ENCODE peak calls at places on chromosome 9, in ten cellular contexts. One of them, this sample, is unnamed.

GRCh38 chr9:72292184-72292787 is 72.7 kb downstream of the ZFAND5 start:
- DNase-seq in HCT116: no peak
- DNase-seq in A549: peak; percentile 81
- DNase-seq in kidney epithelial cell: no peak
- DNase-seq in tibial artery: no peak
- DNase-seq in GM12865: peak; percentile 46
- DNase-seq in heart left ventricle: no peak
- DNase-seq in H1: no peak
- DNase-seq in left ventricle myocardium inferior: no peak
- DNase-seq in B cell: peak; percentile 25
- DNase-seq in this sample: no peak

GRCh38 chr9:4299006-4299795 is 667 bp downstream of the GLIS3 start:
- DNase-seq in HCT116: no peak
- DNase-seq in A549: peak; percentile 52
- DNase-seq in kidney epithelial cell: no peak
- DNase-seq in tibial artery: peak; percentile 32
- DNase-seq in GM12865: peak; percentile 23
- DNase-seq in heart left ventricle: peak; percentile 64
- DNase-seq in H1: peak; percentile 74
- DNase-seq in left ventricle myocardium inferior: peak; percentile 24
- DNase-seq in B cell: peak; percentile 25
- DNase-seq in this sample: no peak

GRCh38 chr9:128635266-128636023 is 21.2 kb downstream of the DYNC2I2 start:
- DNase-seq in HCT116: peak; percentile 94
- DNase-seq in A549: peak; percentile 98
- DNase-seq in kidney epithelial cell: peak; percentile 87
- DNase-seq in tibial artery: peak; percentile 82
- DNase-seq in GM12865: no peak
- DNase-seq in heart left ventricle: peak; percentile 92
- DNase-seq in H1: peak; percentile 90
- DNase-seq in left ventricle myocardium inferior: peak; percentile 88
- DNase-seq in B cell: no peak
- DNase-seq in this sample: peak; percentile 88

GRCh38 chr9:22116751-22117150 is 107.6 kb upstream of the CDKN2B start:
- DNase-seq in HCT116: no peak
- DNase-seq in A549: no peak
- DNase-seq in kidney epithelial cell: no peak
- DNase-seq in tibial artery: no peak
- DNase-seq in GM12865: no peak
- DNase-seq in heart left ventricle: no peak
- DNase-seq in H1: no peak
- DNase-seq in left ventricle myocardium inferior: no peak
- DNase-seq in B cell: no peak
- DNase-seq in this sample: no peak

GRCh38 chr9:72871685-72872084 is 81.2 kb downstream of the ALDH1A1 start:
- DNase-seq in HCT116: peak; percentile 26
- DNase-seq in A549: peak; percentile 48
- DNase-seq in kidney epithelial cell: no peak
- DNase-seq in tibial artery: no peak
- DNase-seq in GM12865: peak; percentile 7
- DNase-seq in heart left ventricle: no peak
- DNase-seq in H1: no peak
- DNase-seq in left ventricle myocardium inferior: no peak
- DNase-seq in B cell: no peak
- DNase-seq in this sample: no peak

GRCh38 chr9:91211919-91212318 is 149.8 kb downstream of the AUH start:
- DNase-seq in HCT116: no peak
- DNase-seq in A549: no peak
- DNase-seq in kidney epithelial cell: no peak
- DNase-seq in tibial artery: no peak
- DNase-seq in GM12865: no peak
- DNase-seq in heart left ventricle: no peak
- DNase-seq in H1: no peak
- DNase-seq in left ventricle myocardium inferior: no peak
- DNase-seq in B cell: no peak
- DNase-seq in this sample: no peak

GRCh38 chr9:113620377-113621161 is 157.0 kb downstream of the RGS3 start:
- DNase-seq in HCT116: peak; percentile 56
- DNase-seq in A549: peak; percentile 82
- DNase-seq in kidney epithelial cell: peak; percentile 89
- DNase-seq in tibial artery: peak; percentile 67
- DNase-seq in GM12865: no peak
- DNase-seq in heart left ventricle: no peak
- DNase-seq in H1: peak; percentile 50
- DNase-seq in left ventricle myocardium inferior: peak; percentile 62
- DNase-seq in B cell: no peak
- DNase-seq in this sample: peak; percentile 77

GRCh38 chr9:97186493-97186892 is 121.0 kb upstream of the CCDC180 start:
- DNase-seq in HCT116: no peak
- DNase-seq in A549: no peak
- DNase-seq in kidney epithelial cell: no peak
- DNase-seq in tibial artery: no peak
- DNase-seq in GM12865: no peak
- DNase-seq in heart left ventricle: no peak
- DNase-seq in H1: no peak
- DNase-seq in left ventricle myocardium inferior: no peak
- DNase-seq in B cell: no peak
- DNase-seq in this sample: no peak

GRCh38 chr9:133059623-133060022 is 2.2 kb upstream of the CEL start:
- DNase-seq in HCT116: no peak
- DNase-seq in A549: no peak
- DNase-seq in kidney epithelial cell: no peak
- DNase-seq in tibial artery: no peak
- DNase-seq in GM12865: no peak
- DNase-seq in heart left ventricle: no peak
- DNase-seq in H1: no peak
- DNase-seq in left ventricle myocardium inferior: no peak
- DNase-seq in B cell: peak; percentile 33
- DNase-seq in this sample: no peak

GRCh38 chr9:99359336-99359735 is 137.3 kb downstream of the SEC61B start:
- DNase-seq in HCT116: no peak
- DNase-seq in A549: no peak
- DNase-seq in kidney epithelial cell: no peak
- DNase-seq in tibial artery: no peak
- DNase-seq in GM12865: no peak
- DNase-seq in heart left ventricle: no peak
- DNase-seq in H1: no peak
- DNase-seq in left ventricle myocardium inferior: no peak
- DNase-seq in B cell: no peak
- DNase-seq in this sample: no peak

GRCh38 chr9:99431103-99431502 is 209.0 kb downstream of the SEC61B start:
- DNase-seq in HCT116: no peak
- DNase-seq in A549: no peak
- DNase-seq in kidney epithelial cell: no peak
- DNase-seq in tibial artery: no peak
- DNase-seq in GM12865: no peak
- DNase-seq in heart left ventricle: no peak
- DNase-seq in H1: no peak
- DNase-seq in left ventricle myocardium inferior: no peak
- DNase-seq in B cell: no peak
- DNase-seq in this sample: no peak

GRCh38 chr9:126957687-126958053 is 43.1 kb downstream of the RALGPS1 start:
- DNase-seq in HCT116: peak; percentile 18
- DNase-seq in A549: no peak
- DNase-seq in kidney epithelial cell: no peak
- DNase-seq in tibial artery: no peak
- DNase-seq in GM12865: no peak
- DNase-seq in heart left ventricle: no peak
- DNase-seq in H1: peak; percentile 28
- DNase-seq in left ventricle myocardium inferior: no peak
- DNase-seq in B cell: no peak
- DNase-seq in this sample: no peak

GRCh38 chr9:78919701-78920100 is 622.8 kb downstream of the PSAT1 start:
- DNase-seq in HCT116: no peak
- DNase-seq in A549: no peak
- DNase-seq in kidney epithelial cell: no peak
- DNase-seq in tibial artery: no peak
- DNase-seq in GM12865: no peak
- DNase-seq in heart left ventricle: no peak
- DNase-seq in H1: no peak
- DNase-seq in left ventricle myocardium inferior: no peak
- DNase-seq in B cell: no peak
- DNase-seq in this sample: no peak

DNA sequence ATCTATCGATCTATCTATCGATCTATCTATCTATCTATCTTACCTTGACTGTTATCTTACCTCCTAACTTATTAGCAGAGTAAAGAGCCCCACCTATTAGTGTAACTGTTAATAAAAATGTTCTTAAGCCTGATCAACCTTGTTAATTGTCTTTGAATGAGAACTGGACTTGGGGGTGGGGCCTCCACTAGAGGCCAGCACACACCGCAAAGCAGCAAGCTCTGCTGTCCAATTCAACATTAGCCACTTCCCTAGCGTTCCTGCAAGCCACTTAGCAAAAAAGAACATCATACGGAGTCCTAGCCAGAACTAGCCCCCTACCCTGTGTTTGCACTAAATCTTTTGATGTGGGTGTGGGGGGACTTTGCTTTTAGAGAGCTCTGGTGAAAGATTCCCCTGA is 515.8 kb downstream of the KDM4C start:
- DNase-seq in HCT116: no peak
- DNase-seq in A549: peak; percentile 29
- DNase-seq in kidney epithelial cell: no peak
- DNase-seq in tibial artery: no peak
- DNase-seq in GM12865: no peak
- DNase-seq in heart left ventricle: no peak
- DNase-seq in H1: no peak
- DNase-seq in left ventricle myocardium inferior: peak; percentile 23
- DNase-seq in B cell: no peak
- DNase-seq in this sample: no peak
- TF ChIP-seq CTCF in HCT116: peak; percentile 25
- TF ChIP-seq CTCF in A549: peak; percentile 37
- TF ChIP-seq CTCF in kidney epithelial cell: peak; percentile 37
- TF ChIP-seq CTCF in tibial artery: peak; percentile 33
- TF ChIP-seq CTCF in GM12865: no peak
- TF ChIP-seq CTCF in heart left ventricle: peak; percentile 57
- TF ChIP-seq CTCF in H1: peak; percentile 52
- TF ChIP-seq CTCF in left ventricle myocardium inferior: peak; percentile 73
- TF ChIP-seq CTCF in B cell: no peak
- TF ChIP-seq CTCF in this sample: peak; percentile 28

GRCh38 chr9:108937561-108938305 is 3.5 kb downstream of the ABITRAM start:
- DNase-seq in HCT116: no peak
- DNase-seq in A549: no peak
- DNase-seq in kidney epithelial cell: no peak
- DNase-seq in tibial artery: no peak
- DNase-seq in GM12865: no peak
- DNase-seq in heart left ventricle: no peak
- DNase-seq in H1: no peak
- DNase-seq in left ventricle myocardium inferior: no peak
- DNase-seq in B cell: no peak
- DNase-seq in this sample: no peak

GRCh38 chr9:108934323-108934885 is at the start of gene ABITRAM:
- DNase-seq in HCT116: peak; percentile 57
- DNase-seq in A549: peak; percentile 84
- DNase-seq in kidney epithelial cell: peak; percentile 38
- DNase-seq in tibial artery: peak; percentile 54
- DNase-seq in GM12865: peak; percentile 92
- DNase-seq in heart left ventricle: peak; percentile 87
- DNase-seq in H1: peak; percentile 78
- DNase-seq in left ventricle myocardium inferior: peak; percentile 76
- DNase-seq in B cell: peak; percentile 92
- DNase-seq in this sample: peak; percentile 57

GRCh38 chr9:108928386-108928785 is 5.5 kb downstream of the ELP1 start:
- DNase-seq in HCT116: no peak
- DNase-seq in A549: no peak
- DNase-seq in kidney epithelial cell: no peak
- DNase-seq in tibial artery: no peak
- DNase-seq in GM12865: no peak
- DNase-seq in heart left ventricle: no peak
- DNase-seq in H1: no peak
- DNase-seq in left ventricle myocardium inferior: no peak
- DNase-seq in B cell: no peak
- DNase-seq in this sample: no peak

GRCh38 chr9:108933231-108933630 is 693 bp downstream of the ELP1 start:
- DNase-seq in HCT116: no peak
- DNase-seq in A549: no peak
- DNase-seq in kidney epithelial cell: peak; percentile 5
- DNase-seq in tibial artery: no peak
- DNase-seq in GM12865: no peak
- DNase-seq in heart left ventricle: no peak
- DNase-seq in H1: no peak
- DNase-seq in left ventricle myocardium inferior: no peak
- DNase-seq in B cell: no peak
- DNase-seq in this sample: no peak

GRCh38 chr9:108933641-108934322 is at the start of gene ELP1:
- DNase-seq in HCT116: peak; percentile 86
- DNase-seq in A549: peak; percentile 93
- DNase-seq in kidney epithelial cell: peak; percentile 83
- DNase-seq in tibial artery: peak; percentile 90
- DNase-seq in GM12865: peak; percentile 94
- DNase-seq in heart left ventricle: peak; percentile 96
- DNase-seq in H1: peak; percentile 91
- DNase-seq in left ventricle myocardium inferior: peak; percentile 94
- DNase-seq in B cell: peak; percentile 88
- DNase-seq in this sample: peak; percentile 78
- TF ChIP-seq CTCF in HCT116: no peak
- TF ChIP-seq CTCF in A549: peak; percentile 35
- TF ChIP-seq CTCF in kidney epithelial cell: peak; percentile 40
- TF ChIP-seq CTCF in tibial artery: no peak
- TF ChIP-seq CTCF in GM12865: peak; percentile 19
- TF ChIP-seq CTCF in heart left ventricle: peak; percentile 29
- TF ChIP-seq CTCF in H1: no peak
- TF ChIP-seq CTCF in left ventricle myocardium inferior: peak; percentile 40
- TF ChIP-seq CTCF in B cell: peak; percentile 26
- TF ChIP-seq CTCF in this sample: peak; percentile 39

DNA sequence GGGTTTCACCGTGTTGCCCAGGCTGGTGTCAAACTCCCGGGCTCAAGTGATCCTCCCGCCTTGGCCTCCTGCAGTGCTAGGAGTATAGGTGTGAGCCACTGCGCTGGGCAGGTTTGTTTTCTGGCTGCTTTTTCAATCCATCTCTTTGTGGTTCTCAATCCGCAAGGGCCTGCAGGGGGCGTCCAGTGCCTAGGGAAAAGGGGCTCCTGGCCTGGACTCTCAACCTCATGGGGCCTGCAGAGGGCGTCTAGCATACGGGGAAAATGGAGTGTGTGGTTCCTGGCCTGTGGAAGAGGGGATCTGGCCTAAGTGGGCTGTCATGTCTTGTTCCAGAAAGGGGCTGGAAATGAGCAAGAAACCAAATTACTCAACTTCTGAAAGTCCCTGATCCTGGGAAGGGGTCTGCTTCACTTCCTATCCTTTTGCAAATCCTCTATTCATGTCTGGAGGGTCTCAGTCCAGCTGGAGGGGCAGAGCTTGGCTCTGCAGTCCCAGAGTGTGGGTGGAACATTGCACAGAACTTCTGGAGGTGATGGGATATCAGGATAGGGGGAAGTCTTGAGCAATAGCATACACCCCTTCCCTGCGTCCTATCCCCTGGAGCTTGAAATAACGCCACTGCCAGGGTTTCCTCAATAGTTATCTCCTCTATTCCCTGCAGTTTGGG is 12.7 kb upstream of the CCL27 start:
- DNase-seq in HCT116: peak; percentile 60
- DNase-seq in A549: peak; percentile 79
- DNase-seq in kidney epithelial cell: no peak
- DNase-seq in tibial artery: peak; percentile 54
- DNase-seq in GM12865: peak; percentile 78
- DNase-seq in heart left ventricle: peak; percentile 79
- DNase-seq in H1: peak; percentile 92
- DNase-seq in left ventricle myocardium inferior: peak; percentile 41
- DNase-seq in B cell: peak; percentile 44
- DNase-seq in this sample: no peak
- TF ChIP-seq CTCF in HCT116: peak; percentile 96
- TF ChIP-seq CTCF in A549: peak; percentile 79
- TF ChIP-seq CTCF in kidney epithelial cell: peak; percentile 97
- TF ChIP-seq CTCF in tibial artery: peak; percentile 41
- TF ChIP-seq CTCF in GM12865: peak; percentile 87
- TF ChIP-seq CTCF in heart left ventricle: peak; percentile 42
- TF ChIP-seq CTCF in H1: peak; percentile 92
- TF ChIP-seq CTCF in left ventricle myocardium inferior: peak; percentile 48
- TF ChIP-seq CTCF in B cell: peak; percentile 32
- TF ChIP-seq CTCF in this sample: peak; percentile 96

GRCh38 chr9:108813951-108814601 is 41.7 kb downstream of the ACTL7B start:
- DNase-seq in HCT116: peak; percentile 38
- DNase-seq in A549: peak; percentile 63
- DNase-seq in kidney epithelial cell: peak; percentile 14
- DNase-seq in tibial artery: no peak
- DNase-seq in GM12865: no peak
- DNase-seq in heart left ventricle: no peak
- DNase-seq in H1: no peak
- DNase-seq in left ventricle myocardium inferior: no peak
- DNase-seq in B cell: no peak
- DNase-seq in this sample: peak; percentile 0
- TF ChIP-seq CTCF in HCT116: peak; percentile 61
- TF ChIP-seq CTCF in A549: peak; percentile 68
- TF ChIP-seq CTCF in kidney epithelial cell: peak; percentile 72
- TF ChIP-seq CTCF in tibial artery: peak; percentile 42
- TF ChIP-seq CTCF in GM12865: peak; percentile 15
- TF ChIP-seq CTCF in heart left ventricle: peak; percentile 45
- TF ChIP-seq CTCF in H1: peak; percentile 18
- TF ChIP-seq CTCF in left ventricle myocardium inferior: peak; percentile 64
- TF ChIP-seq CTCF in B cell: peak; percentile 10
- TF ChIP-seq CTCF in this sample: peak; percentile 49